ENCODE peak calls at places on chromosomes 1 and 21, in eight cellular contexts. N, U, Y, J, T, L, R and K are unnamed samples.

GRCh38 chr1:114289321-114289720 is 135.7 kb upstream of the SYT6 start:
- DNase-seq in T (no peak), J (no peak), L (no peak), Y (no peak), N (no peak), R (no peak), U (no peak), K (no peak)

GRCh38 chr1:200379431-200379755 is 30.4 kb downstream of the ZNF281 start:
- DNase-seq in N (no peak), L (peak; percentile 99), Y (no peak), T (no peak), J (peak; percentile 97), U (peak; percentile 77), R (peak; percentile 95), K (no peak)

GRCh38 chr1:99756598-99756997 is 9.8 kb downstream of the FRRS1 start:
- DNase-seq in Y (no peak), U (no peak), R (peak; percentile 64), N (no peak), J (peak; percentile 73), L (peak; percentile 84), T (no peak), K (no peak)

GRCh38 chr1:163697137-163697536 is 375.4 kb downstream of the NUF2 start:
- DNase-seq in J (no peak), T (no peak), N (no peak), U (no peak), R (no peak), L (no peak), Y (no peak), K (no peak)

GRCh38 chr1:202618387-202619022 is 91.7 kb downstream of the SYT2 start:
- DNase-seq in L (peak; percentile 23), N (no peak), U (no peak), T (no peak), J (peak; percentile 46), R (peak; percentile 68), Y (no peak), K (no peak)

GRCh38 chr1:178869114-178869697 is 1.7 kb downstream of the ANGPTL1 start:
- DNase-seq in N (no peak), U (no peak), J (no peak), L (no peak), Y (no peak), R (peak; percentile 63), T (no peak), K (no peak)

GRCh38 chr1:51519857-51520699 is 1.0 kb upstream of the EPS15 start:
- DNase-seq in L (peak; percentile 68), N (no peak), Y (no peak), R (peak; percentile 86), U (no peak), T (no peak), J (peak; percentile 44), K (no peak)

GRCh38 chr1:89873757-89874156 is 52.9 kb downstream of the LRRC8D start:
- DNase-seq in U (peak; percentile 79), J (peak; percentile 42), Y (no peak), N (no peak), L (no peak), T (no peak), R (peak; percentile 68), K (no peak)

GRCh38 chr1:81305997-81306452 is 494.7 kb upstream of the ADGRL2 start:
- DNase-seq in Y (no peak), J (peak; percentile 56), T (no peak), R (peak; percentile 54), L (peak; percentile 38), N (peak; percentile 30), U (no peak), K (no peak)

GRCh38 chr1:5971471-5972197 is 20.6 kb downstream of the NPHP4 start:
- DNase-seq in N (no peak), Y (no peak), R (no peak), J (no peak), L (no peak), T (no peak), U (no peak), K (no peak)

GRCh38 chr1:27557596-27558340 is 46.2 kb downstream of the AHDC1 start:
- DNase-seq in U (peak; percentile 89), T (no peak), N (peak; percentile 36), J (peak; percentile 96), R (no peak), Y (peak; percentile 80), L (peak; percentile 88), K (no peak)

GRCh38 chr1:229024528-229025119 is 246.3 kb upstream of the RAB4A start:
- DNase-seq in U (no peak), R (peak; percentile 90), Y (no peak), N (peak; percentile 77), L (peak; percentile 88), T (peak; percentile 73), J (peak; percentile 76), K (no peak)

GRCh38 chr21:39656209-39656608 is 43.5 kb downstream of the B3GALT5 start:
- DNase-seq in R (no peak), J (no peak), Y (no peak), T (no peak), L (no peak), U (no peak), N (no peak), K (no peak)

GRCh38 chr21:39659070-39659815 is 46.5 kb downstream of the B3GALT5 start:
- DNase-seq in U (no peak), T (no peak), R (no peak), N (no peak), J (no peak), L (no peak), Y (no peak), K (no peak)

GRCh38 chr21:39660191-39660590 is 47.5 kb downstream of the B3GALT5 start:
- DNase-seq in T (no peak), R (peak; percentile 64), U (no peak), N (peak; percentile 62), Y (no peak), J (peak; percentile 11), L (peak; percentile 25), K (no peak)

GRCh38 chr21:39657091-39657689 is 44.5 kb downstream of the B3GALT5 start:
- DNase-seq in U (no peak), Y (no peak), N (no peak), L (no peak), R (no peak), T (no peak), J (no peak), K (no peak)

GRCh38 chr21:39658066-39658465 is 45.3 kb downstream of the B3GALT5 start:
- DNase-seq in Y (no peak), U (no peak), J (no peak), R (no peak), T (no peak), L (no peak), N (no peak), K (no peak)
- H3K4me1 ChIP-seq in Y (peaks cover 3% of the 10 kb centered on the region), U (no peaks in the 10 kb centered on the region), J (no peaks in the 10 kb centered on the region), R (no peaks in the 10 kb centered on the region), T (no peaks in the 10 kb centered on the region), L (peaks cover 10% of the 10 kb centered on the region), N (peaks cover 14% of the 10 kb centered on the region), K (no peaks in the 10 kb centered on the region)

GRCh38 chr21:27756191-27756590 is 789.3 kb upstream of the ADAMTS5 start:
- DNase-seq in T (no peak), R (no peak), N (no peak), L (peak; percentile 25), J (peak; percentile 54), U (no peak), Y (no peak), K (no peak)

GRCh38 chr21:27759091-27759659 is 792.3 kb upstream of the ADAMTS5 start:
- DNase-seq in L (peak; percentile 39), Y (peak; percentile 71), T (no peak), R (no peak), J (no peak), N (peak; percentile 43), U (no peak), K (peak; percentile 69)

GRCh38 chr21:27761623-27762022 is 794.7 kb upstream of the ADAMTS5 start:
- DNase-seq in N (no peak), T (no peak), J (peak; percentile 30), U (no peak), Y (no peak), L (no peak), R (no peak), K (no peak)

GRCh38 chr21:27764056-27764455 is 797.2 kb upstream of the ADAMTS5 start:
- DNase-seq in Y (no peak), T (no peak), L (no peak), U (no peak), R (no peak), N (no peak), J (no peak), K (no peak)

GRCh38 chr21:27759820-27760219 is 792.9 kb upstream of the ADAMTS5 start:
- DNase-seq in N (no peak), U (no peak), R (no peak), L (peak; percentile 13), Y (peak; percentile 24), J (peak; percentile 13), T (no peak), K (no peak)
- TF ChIP-seq CTCF in N (no peak), U (no peak), R (no peak), L (peak; percentile 30), Y (peak; percentile 32), J (peak; percentile 54), T (no peak), K (no peak)

DNA sequence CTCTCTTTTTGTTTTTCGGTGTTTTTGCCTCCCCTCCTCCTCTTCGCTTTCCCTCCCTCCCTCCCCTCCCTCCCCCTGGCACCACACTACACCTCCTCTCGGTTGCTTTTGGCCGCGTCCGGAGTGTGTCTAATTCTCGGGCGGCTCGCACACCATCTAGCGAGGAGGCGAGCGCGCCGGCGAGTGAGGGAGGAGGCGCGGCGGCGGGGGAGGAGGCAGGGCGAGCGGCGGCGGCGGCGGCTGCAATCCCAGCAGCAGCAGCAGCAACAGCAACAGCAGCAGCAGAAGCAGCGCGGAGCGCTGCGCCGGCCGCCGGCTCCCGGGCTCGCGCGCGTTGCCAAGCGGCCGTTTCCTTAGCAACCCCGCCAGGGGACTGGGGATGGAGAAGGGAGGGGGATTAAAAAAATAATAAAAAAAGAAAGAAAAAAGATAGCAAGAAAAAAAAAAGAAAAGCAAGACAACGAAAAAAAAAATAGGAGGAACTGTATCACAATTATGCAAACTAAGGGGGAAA is 408 bp upstream of the NEGR1 start:
- DNase-seq in J (peak; percentile 87), U (peak; percentile 74), N (peak; percentile 86), Y (peak; percentile 89), R (peak; percentile 89), L (peak; percentile 89), T (peak; percentile 89), K (peak; percentile 77)
- H3K4me1 ChIP-seq in J (peaks cover 10% of the 10 kb centered on the region), U (peaks cover 13% of the 10 kb centered on the region), N (peaks cover 12% of the 10 kb centered on the region), Y (no peaks in the 10 kb centered on the region), R (peaks cover 2% of the 10 kb centered on the region), L (peaks cover 49% of the 10 kb centered on the region), T (no peaks in the 10 kb centered on the region), K (peaks cover 7% of the 10 kb centered on the region)

GRCh38 chr1:182185147-182185546 is 123.6 kb upstream of the ZNF648 start:
- DNase-seq in R (no peak), L (no peak), U (no peak), Y (no peak), N (no peak), T (no peak), J (no peak), K (no peak)

GRCh38 chr1:182189535-182190066 is 128.1 kb upstream of the ZNF648 start:
- DNase-seq in Y (no peak), L (no peak), R (no peak), T (no peak), N (no peak), U (no peak), J (no peak), K (no peak)

GRCh38 chr1:182185822-182186756 is 124.6 kb upstream of the ZNF648 start:
- DNase-seq in Y (no peak), U (peak; percentile 97), R (peak; percentile 47), T (no peak), N (no peak), J (peak; percentile 97), L (peak; percentile 92), K (no peak)

GRCh38 chr1:182183606-182184005 is 122.1 kb upstream of the ZNF648 start:
- DNase-seq in T (no peak), U (no peak), J (no peak), L (peak; percentile 14), R (no peak), N (no peak), Y (no peak), K (no peak)

GRCh38 chr1:182186757-182187146 is 125.2 kb upstream of the ZNF648 start:
- DNase-seq in U (no peak), R (no peak), T (no peak), J (no peak), L (no peak), Y (no peak), N (no peak), K (no peak)
- TF ChIP-seq CTCF in U (no peak), R (no peak), T (no peak), J (no peak), L (no peak), Y (no peak), N (no peak), K (no peak)